ENCODE peak calls at places on chromosomes 2 and 18, in six cellular contexts. C, J, S, V, N and X are unnamed samples. For H3K4me1, the result is how much of the 10 kb centered on the place peaks cover.

GRCh38 chr2:148360662-148361061 is 283.9 kb upstream of the EPC2 start:
- DNase-seq in V (no peak), C (no peak), N (no peak), S (no peak), J (no peak), X (no peak)

GRCh38 chr2:33177627-33178026 is 230.9 kb downstream of the LTBP1 start:
- DNase-seq in S (no peak), N (no peak), C (no peak), J (peak), V (no peak), X (no peak)

GRCh38 chr18:35745814-35746213 is 164.3 kb downstream of the GALNT1 start:
- DNase-seq in J (no peak), S (no peak), N (no peak), V (no peak), C (no peak), X (no peak)

GRCh38 chr2:163734911-163735691 is 707 bp downstream of the FIGN start:
- DNase-seq in J (peak), S (no peak), V (no peak), N (no peak), C (no peak), X (no peak)

GRCh38 chr2:241895732-241896641 is 26.5 kb downstream of the RTP5 start:
- DNase-seq in V (no peak), C (peak), J (peak), S (peak), N (peak), X (no peak)

GRCh38 chr18:9539283-9539682 is 64.0 kb downstream of the RALBP1 start:
- DNase-seq in S (no peak), N (no peak), J (peak), V (no peak), C (no peak), X (no peak)

GRCh38 chr2:52968043-52968442 is 799.6 kb upstream of the CHAC2 start:
- DNase-seq in N (no peak), S (no peak), J (no peak), C (no peak), V (no peak), X (no peak)

GRCh38 chr18:46070683-46071614 is 1.1 kb downstream of the PSTPIP2 start:
- DNase-seq in S (no peak), V (no peak), J (no peak), N (no peak), C (no peak), X (no peak)

GRCh38 chr2:234438322-234438977 is 58.4 kb downstream of the ARL4C start:
- DNase-seq in J (no peak), V (no peak), S (no peak), C (no peak), N (no peak), X (no peak)

GRCh38 chr2:118169359-118170005 is 81.2 kb downstream of the INSIG2 start:
- DNase-seq in N (no peak), J (no peak), S (no peak), C (peak), V (no peak), X (peak)

GRCh38 chr2:68177541-68177940 is 19.9 kb downstream of the PNO1 start:
- DNase-seq in N (no peak), V (no peak), J (no peak), S (no peak), C (no peak), X (no peak)
- TF ChIP-seq POLR2A in N (no peak), V (no peak), J (no peak), S (no peak), C (no peak), X (no peak)

GRCh38 chr2:36550006-36550405 is 48.0 kb downstream of the FEZ2 start:
- DNase-seq in J (no peak), C (no peak), N (no peak), S (no peak), V (no peak), X (no peak)
- H3K4me1 ChIP-seq in J (under half), C (under half), N (under half), S (under half), V (under half), X (under half)

GRCh38 chr18:70290482-70291294 is 1.8 kb downstream of the SOCS6 start:
- DNase-seq in V (no peak), N (no peak), C (no peak), J (no peak), S (no peak), X (no peak)
- H3K27ac ChIP-seq in V (peak), N (peak), C (peak), J (peak), S (peak), X (peak)

GRCh38 chr2:46988230-46988629 is 72.6 kb upstream of the MCFD2 start:
- DNase-seq in N (no peak), V (no peak), J (no peak), S (no peak), C (no peak), X (no peak)

GRCh38 chr2:46983065-46983801 is 67.6 kb upstream of the MCFD2 start:
- DNase-seq in N (peak), J (peak), V (no peak), S (peak), C (no peak), X (no peak)

GRCh38 chr2:46984642-46985476 is 69.3 kb upstream of the MCFD2 start:
- DNase-seq in J (peak), C (no peak), N (no peak), S (no peak), V (peak), X (peak)

GRCh38 chr2:46984034-46984433 is 68.4 kb upstream of the MCFD2 start:
- DNase-seq in C (no peak), J (no peak), V (no peak), S (no peak), N (no peak), X (no peak)

GRCh38 chr2:46985512-46985911 is 69.9 kb upstream of the MCFD2 start:
- DNase-seq in V (no peak), J (peak), C (no peak), S (no peak), N (no peak), X (no peak)
- TF ChIP-seq POLR2A in V (no peak), J (no peak), C (no peak), S (no peak), N (no peak), X (no peak)

DNA sequence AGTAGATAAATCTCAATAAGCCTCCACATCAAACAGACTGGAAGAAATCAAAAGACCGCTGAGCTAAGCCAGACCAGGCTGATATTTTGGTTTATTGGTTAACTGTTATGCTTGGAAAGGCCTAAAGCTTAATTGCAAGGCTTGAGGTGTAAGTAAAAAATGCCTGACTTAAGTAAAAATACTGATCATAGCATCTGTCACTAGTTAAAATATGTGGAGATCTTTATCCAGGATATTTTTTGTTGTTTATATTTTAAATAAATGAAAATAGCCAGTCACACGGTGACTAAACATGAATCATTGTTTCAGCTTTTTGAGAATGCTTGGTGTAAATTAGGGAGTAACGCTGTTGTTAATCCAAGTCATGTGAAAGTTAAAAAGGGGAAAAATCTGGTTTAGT is 127.9 kb downstream of the THADA start:
- DNase-seq in V (no peak), J (peak), S (no peak), N (no peak), C (no peak), X (no peak)
- H3K4me1 ChIP-seq in V (under half), J (under half), S (under half), N (half or more), C (under half), X (under half)

DNA sequence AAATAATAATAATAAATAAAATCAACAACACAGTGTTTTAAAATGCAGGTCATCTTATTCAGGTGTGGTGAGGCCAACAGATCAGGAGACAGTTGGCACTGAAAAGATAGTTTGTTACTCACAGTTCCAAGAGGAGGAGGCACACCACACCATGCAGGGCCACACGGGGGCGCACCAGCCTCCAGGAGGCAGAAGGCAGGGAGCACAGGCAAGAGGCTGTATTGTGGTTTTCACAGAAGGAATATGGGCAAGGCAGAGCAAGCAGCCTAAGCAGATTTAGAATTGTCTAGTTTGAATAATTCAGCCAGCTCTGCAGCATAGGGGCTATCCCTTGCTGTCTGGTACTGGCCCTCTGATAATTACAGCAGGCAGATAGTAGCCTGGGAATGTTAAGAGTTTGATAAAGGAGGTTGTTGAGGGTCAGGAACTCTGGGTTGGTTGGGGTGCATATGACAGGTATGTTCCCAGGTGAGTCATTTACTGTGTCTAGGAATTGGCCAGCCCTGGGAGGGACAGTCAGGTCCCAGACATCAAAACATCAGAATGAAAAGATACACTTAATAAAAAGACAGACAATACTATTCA is 31.3 kb downstream of the KIAA2012 start:
- DNase-seq in V (no peak), N (no peak), C (peak), J (peak), S (peak), X (no peak)
- H3K27ac ChIP-seq in V (no peak), N (no peak), C (no peak), J (no peak), S (no peak), X (no peak)

GRCh38 chr2:73175663-73176204 is 26.6 kb upstream of the NOTO start:
- DNase-seq in S (peak), N (no peak), C (peak), V (peak), J (peak), X (peak)

GRCh38 chr2:73174941-73175662 is 27.3 kb upstream of the NOTO start:
- DNase-seq in V (no peak), C (no peak), S (no peak), N (no peak), J (no peak), X (no peak)

GRCh38 chr2:73177645-73178255 is 24.6 kb upstream of the NOTO start:
- DNase-seq in C (no peak), N (no peak), J (no peak), S (no peak), V (no peak), X (no peak)

GRCh38 chr2:73176205-73176880 is 26.0 kb upstream of the NOTO start:
- DNase-seq in N (no peak), J (no peak), V (peak), S (peak), C (peak), X (no peak)

DNA sequence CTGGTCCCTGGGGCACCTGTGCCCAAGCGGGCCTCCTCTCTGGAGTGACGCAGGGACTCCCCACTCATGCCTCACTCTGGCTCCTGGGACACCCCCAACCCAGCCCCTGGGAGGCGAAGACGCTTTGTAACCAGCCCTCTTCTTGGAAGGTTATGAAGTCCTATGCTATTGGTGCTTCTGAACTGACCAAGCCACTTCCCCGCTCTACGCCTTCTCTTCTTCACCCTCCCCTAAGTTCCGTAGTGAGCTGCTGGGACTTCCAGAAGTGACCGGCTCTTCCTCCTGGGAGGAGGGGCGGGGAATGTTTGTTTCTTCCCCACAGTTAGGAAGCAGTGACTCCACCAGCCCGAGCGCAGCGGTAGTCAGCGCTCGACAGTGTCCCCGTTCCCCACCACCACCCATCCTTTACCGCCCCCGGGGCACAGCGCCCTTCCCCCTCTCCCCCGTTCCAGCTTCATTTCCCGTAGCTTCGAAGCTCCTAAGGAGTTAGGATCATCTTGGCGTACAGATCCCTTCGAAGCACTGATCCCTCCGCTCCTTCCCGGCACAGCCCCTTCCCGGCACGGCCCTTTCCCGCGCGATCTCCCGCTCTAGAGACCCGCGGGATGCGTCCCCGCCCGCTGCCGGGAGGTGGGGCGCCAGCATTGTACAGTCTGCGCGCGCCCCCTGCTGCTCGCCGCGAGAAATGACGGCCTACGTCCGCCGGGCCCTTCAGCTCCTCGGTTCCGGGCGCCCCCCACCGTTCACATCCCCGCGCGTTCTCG is 25.3 kb upstream of the NOTO start:
- DNase-seq in C (peak), S (peak), V (peak), J (peak), N (peak), X (peak)
- TF ChIP-seq POLR2A in C (no peak), S (no peak), V (peak), J (no peak), N (no peak), X (peak)

GRCh38 chr2:65380243-65380642 is 52.2 kb downstream of the SPRED2 start:
- DNase-seq in N (no peak), J (no peak), S (no peak), V (no peak), C (no peak), X (no peak)

GRCh38 chr2:65379721-65380171 is 52.7 kb downstream of the SPRED2 start:
- DNase-seq in S (no peak), J (no peak), V (no peak), N (no peak), C (no peak), X (no peak)

GRCh38 chr2:65382323-65382722 is 50.1 kb downstream of the SPRED2 start:
- DNase-seq in N (no peak), J (no peak), S (no peak), C (no peak), V (no peak), X (no peak)

GRCh38 chr2:65382776-65383357 is 49.5 kb downstream of the SPRED2 start:
- DNase-seq in J (peak), V (peak), C (peak), S (peak), N (peak), X (no peak)

GRCh38 chr2:65381607-65382032 is 50.8 kb downstream of the SPRED2 start:
- DNase-seq in N (no peak), C (no peak), V (no peak), J (no peak), S (no peak), X (no peak)
- H3K4me1 ChIP-seq in N (half or more), C (under half), V (under half), J (under half), S (half or more), X (under half)